ENCODE peak calls at places on chromosomes 2 and 18, in ten cellular contexts. Z is breast epithelium, C is HCT116, N is spleen, D is esophagus muscularis mucosa, E is GM12892, A is stomach, K is GM12878, Q is K562, H is prostate gland. U is an unnamed sample.

GRCh38 chr2:111246620-111247061 is 125.9 kb downstream of the BCL2L11 start:
- DNase-seq in Z (no peak), C (no peak), N (no peak), D (peak), E (no peak), A (no peak), K (no peak), Q (no peak), H (no peak), U (no peak)

GRCh38 chr18:63208676-63209075 is 110.9 kb downstream of the BCL2 start:
- DNase-seq in Z (no peak), C (no peak), N (no peak), D (no peak), E (no peak), A (no peak), K (no peak), Q (no peak), H (no peak), U (no peak)

GRCh38 chr2:149331023-149331400 is 625 bp downstream of the LYPD6 start:
- DNase-seq in Z (no peak), C (no peak), N (no peak), D (no peak), E (no peak), A (no peak), K (no peak), Q (no peak), H (no peak), U (peak)

GRCh38 chr2:26705126-26705525 is 12.6 kb downstream of the KCNK3 start:
- DNase-seq in Z (no peak), C (no peak), N (no peak), D (no peak), E (no peak), A (no peak), K (no peak), Q (no peak), H (no peak), U (no peak)

GRCh38 chr2:190887089-190887488 is 6.5 kb downstream of the GLS start:
- DNase-seq in Z (no peak), C (no peak), N (no peak), D (no peak), E (no peak), A (no peak), K (peak), Q (no peak), H (no peak), U (no peak)

GRCh38 chr2:24818721-24819167 is 25.5 kb downstream of the CENPO start:
- DNase-seq in Z (no peak), C (no peak), N (peak), D (no peak), E (no peak), A (no peak), K (no peak), Q (peak), H (peak), U (no peak)

GRCh38 chr18:77173274-77174030 is 40.9 kb upstream of the MBP start:
- DNase-seq in Z (no peak), C (no peak), N (no peak), D (no peak), E (no peak), A (no peak), K (no peak), Q (no peak), H (no peak), U (no peak)

GRCh38 chr2:178324072-178324471 is 126.9 kb downstream of the PRKRA start:
- DNase-seq in Z (no peak), C (no peak), N (no peak), D (no peak), E (no peak), A (no peak), K (no peak), Q (no peak), H (no peak), U (no peak)

GRCh38 chr2:214077727-214078126 is 333.1 kb upstream of the VWC2L start:
- DNase-seq in Z (no peak), C (no peak), N (no peak), D (no peak), E (no peak), A (no peak), K (no peak), Q (no peak), H (no peak), U (no peak)

GRCh38 chr2:36672199-36672598 is 24.3 kb upstream of the VIT start:
- DNase-seq in Z (no peak), C (peak), N (no peak), D (no peak), E (no peak), A (no peak), K (no peak), Q (peak), H (no peak), U (no peak)

GRCh38 chr2:120360307-120360855 is 14.4 kb downstream of the INHBB start:
- DNase-seq in Z (no peak), C (no peak), N (no peak), D (no peak), E (no peak), A (no peak), K (no peak), Q (no peak), H (no peak), U (no peak)

GRCh38 chr2:150134223-150134858 is 353.1 kb downstream of the RND3 start:
- DNase-seq in Z (no peak), C (no peak), N (no peak), D (no peak), E (no peak), A (no peak), K (no peak), Q (no peak), H (no peak), U (no peak)

GRCh38 chr18:48540329-48541025 is 1.6 kb downstream of the CTIF start:
- DNase-seq in Z (peak), C (no peak), N (peak), D (no peak), E (peak), A (peak), K (no peak), Q (peak), H (peak), U (peak)

GRCh38 chr2:39838589-39838988 is 59.5 kb upstream of the THUMPD2 start:
- DNase-seq in Z (no peak), C (no peak), N (no peak), D (no peak), E (no peak), A (no peak), K (no peak), Q (peak), H (no peak), U (peak)

GRCh38 chr2:236972491-236973379 is 113.0 kb upstream of the COPS8 start:
- DNase-seq in Z (no peak), C (no peak), N (peak), D (no peak), E (no peak), A (no peak), K (no peak), Q (no peak), H (no peak), U (peak)

GRCh38 chr2:18750662-18751554 is 161.5 kb upstream of the NT5C1B start:
- DNase-seq in Z (no peak), C (no peak), N (no peak), D (no peak), E (no peak), A (no peak), K (no peak), Q (no peak), H (no peak), U (no peak)

GRCh38 chr2:168186452-168186851 is 60.9 kb downstream of the STK39 start:
- DNase-seq in Z (no peak), C (no peak), N (no peak), D (no peak), E (no peak), A (no peak), K (no peak), Q (no peak), H (no peak), U (no peak)

GRCh38 chr18:10745232-10745631 is 219.4 kb downstream of the NAPG start:
- DNase-seq in Z (no peak), C (no peak), N (no peak), D (no peak), E (no peak), A (no peak), K (no peak), Q (no peak), H (no peak), U (no peak)

GRCh38 chr2:116754371-116755101 is 1060.0 kb upstream of the DDX18 start:
- DNase-seq in Z (no peak), C (no peak), N (no peak), D (no peak), E (no peak), A (no peak), K (no peak), Q (no peak), H (no peak), U (no peak)

GRCh38 chr2:28905533-28905932 is 11.1 kb downstream of the WDR43 start:
- DNase-seq in Z (no peak), C (no peak), N (no peak), D (no peak), E (no peak), A (no peak), K (no peak), Q (no peak), H (no peak), U (no peak)

GRCh38 chr2:28906376-28906775 is 11.9 kb downstream of the WDR43 start:
- DNase-seq in Z (no peak), C (no peak), N (no peak), D (no peak), E (no peak), A (no peak), K (no peak), Q (no peak), H (no peak), U (no peak)

GRCh38 chr2:28909655-28910054 is 15.2 kb downstream of the WDR43 start:
- DNase-seq in Z (no peak), C (no peak), N (no peak), D (no peak), E (no peak), A (no peak), K (no peak), Q (no peak), H (no peak), U (no peak)

GRCh38 chr2:28906821-28907220 is 12.4 kb downstream of the WDR43 start:
- DNase-seq in Z (no peak), C (no peak), N (no peak), D (no peak), E (no peak), A (no peak), K (no peak), Q (no peak), H (no peak), U (no peak)

GRCh38 chr2:28908172-28908571 is 13.7 kb downstream of the WDR43 start:
- DNase-seq in Z (no peak), C (no peak), N (no peak), D (no peak), E (no peak), A (no peak), K (no peak), Q (no peak), H (no peak), U (no peak)
- TF ChIP-seq POLR2A in Z (no peak), C (no peak), N (no peak), D (no peak), E (no peak), A (no peak), K (no peak), Q (peak), H (no peak), U (no peak)

DNA sequence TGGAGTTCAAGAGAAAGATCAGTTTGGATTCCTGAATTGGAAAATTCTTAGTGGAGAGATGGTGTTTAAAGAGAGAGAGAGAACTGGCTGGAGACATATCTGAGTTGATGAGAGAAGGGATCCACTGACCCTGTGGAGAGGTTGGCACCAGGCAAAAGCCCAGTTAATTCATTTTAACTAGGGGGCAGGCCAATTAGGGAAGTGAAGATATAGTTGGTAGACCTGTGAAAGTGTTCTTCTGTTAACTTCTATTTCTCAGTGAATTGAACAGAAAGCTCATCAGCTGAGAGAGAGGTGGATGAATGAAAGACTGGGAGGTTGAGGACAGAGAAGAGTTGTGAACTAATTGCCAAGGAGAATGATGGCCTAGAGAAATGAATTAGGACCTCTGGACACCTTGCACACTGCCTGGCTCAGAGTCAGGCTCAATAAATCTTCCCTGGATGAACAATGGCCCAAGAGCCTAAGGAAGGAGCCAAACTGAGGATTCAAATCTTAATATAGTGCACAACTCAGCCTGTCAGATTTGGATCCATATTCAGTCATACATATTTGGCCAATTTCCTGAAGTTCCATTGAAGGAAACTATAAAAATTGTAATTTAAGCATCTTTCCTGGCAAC is 82.2 kb upstream of the RMDN2 start:
- DNase-seq in Z (no peak), C (no peak), N (no peak), D (no peak), E (no peak), A (no peak), K (no peak), Q (no peak), H (no peak), U (no peak)
- TF ChIP-seq POLR2AphosphoS5 in Z (no peak), C (no peak), N (no peak), D (no peak), E (no peak), A (no peak), K (no peak), Q (no peak), H (no peak), U (no peak)

GRCh38 chr2:219684721-219685689 is 57.6 kb downstream of the SLC4A3 start:
- DNase-seq in Z (peak), C (peak), N (peak), D (no peak), E (peak), A (peak), K (peak), Q (peak), H (peak), U (peak)
- TF ChIP-seq POLR2A in Z (no peak), C (peak), N (no peak), D (no peak), E (no peak), A (no peak), K (no peak), Q (peak), H (peak), U (peak)

GRCh38 chr2:134411828-134412638 is 158.2 kb downstream of the MGAT5 start:
- DNase-seq in Z (no peak), C (peak), N (peak), D (peak), E (peak), A (peak), K (peak), Q (peak), H (peak), U (peak)
- TF ChIP-seq POLR2AphosphoS5 in Z (peak), C (no peak), N (peak), D (no peak), E (no peak), A (no peak), K (no peak), Q (no peak), H (no peak), U (no peak)

DNA sequence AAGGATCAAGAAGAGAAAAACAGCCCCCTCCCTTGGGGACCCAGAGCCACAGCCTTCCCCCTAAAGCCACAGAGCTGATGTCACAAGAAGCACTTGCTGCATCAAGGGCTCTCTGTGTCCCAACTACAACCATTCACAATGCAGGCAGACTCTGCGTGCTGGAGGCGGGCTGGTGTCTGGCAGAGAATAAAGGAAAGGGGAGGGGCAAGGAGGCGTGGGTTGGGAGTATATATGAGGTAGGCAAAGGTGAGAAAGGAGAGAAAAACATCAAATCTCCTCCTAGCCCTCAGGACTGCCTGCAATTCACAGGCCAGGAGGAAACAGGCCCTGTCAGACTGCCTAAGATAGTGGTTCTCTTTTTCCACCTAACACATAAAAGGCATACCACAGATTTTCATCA is 48.7 kb upstream of the IHH start:
- DNase-seq in Z (no peak), C (no peak), N (no peak), D (no peak), E (no peak), A (peak), K (no peak), Q (no peak), H (peak), U (peak)
- TF ChIP-seq POLR2A in Z (no peak), C (no peak), N (no peak), D (no peak), E (no peak), A (no peak), K (no peak), Q (no peak), H (no peak), U (no peak)

GRCh38 chr2:200479617-200480292 is 30.1 kb downstream of the KCTD18 start:
- DNase-seq in Z (no peak), C (no peak), N (no peak), D (no peak), E (no peak), A (no peak), K (no peak), Q (no peak), H (peak), U (no peak)
- TF ChIP-seq POLR2AphosphoS5 in Z (no peak), C (no peak), N (no peak), D (no peak), E (no peak), A (no peak), K (no peak), Q (no peak), H (peak), U (no peak)

GRCh38 chr2:197704434-197705142 is 581 bp upstream of the MARS2 start:
- DNase-seq in Z (no peak), C (no peak), N (no peak), D (no peak), E (no peak), A (no peak), K (peak), Q (no peak), H (no peak), U (no peak)
- TF ChIP-seq POLR2A in Z (no peak), C (peak), N (no peak), D (no peak), E (no peak), A (no peak), K (no peak), Q (peak), H (no peak), U (no peak)

DNA sequence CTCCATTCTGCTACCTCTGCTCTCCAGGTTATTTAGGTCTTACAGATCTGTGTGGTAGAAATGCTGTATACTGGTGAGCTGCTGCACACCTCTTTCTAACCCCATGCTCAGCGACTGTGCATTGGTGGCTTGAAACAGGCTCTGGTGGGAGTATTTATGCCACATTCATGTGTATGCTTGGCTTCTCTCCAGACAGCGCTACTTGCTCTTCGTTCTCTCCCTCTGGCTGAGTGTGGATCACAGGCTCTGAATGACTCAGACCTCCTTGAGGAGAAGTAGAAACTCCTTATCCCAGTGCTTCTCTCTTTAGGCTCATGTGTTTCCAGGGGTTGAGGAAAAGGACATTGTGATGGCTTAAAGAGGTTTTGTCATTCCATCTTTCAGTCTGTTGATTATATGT is 54.9 kb downstream of the FHOD3 start:
- DNase-seq in Z (no peak), C (no peak), N (no peak), D (peak), E (no peak), A (no peak), K (no peak), Q (no peak), H (no peak), U (no peak)
- TF ChIP-seq POLR2AphosphoS5 in Z (no peak), C (no peak), N (no peak), D (no peak), E (no peak), A (no peak), K (no peak), Q (no peak), H (no peak), U (no peak)

DNA sequence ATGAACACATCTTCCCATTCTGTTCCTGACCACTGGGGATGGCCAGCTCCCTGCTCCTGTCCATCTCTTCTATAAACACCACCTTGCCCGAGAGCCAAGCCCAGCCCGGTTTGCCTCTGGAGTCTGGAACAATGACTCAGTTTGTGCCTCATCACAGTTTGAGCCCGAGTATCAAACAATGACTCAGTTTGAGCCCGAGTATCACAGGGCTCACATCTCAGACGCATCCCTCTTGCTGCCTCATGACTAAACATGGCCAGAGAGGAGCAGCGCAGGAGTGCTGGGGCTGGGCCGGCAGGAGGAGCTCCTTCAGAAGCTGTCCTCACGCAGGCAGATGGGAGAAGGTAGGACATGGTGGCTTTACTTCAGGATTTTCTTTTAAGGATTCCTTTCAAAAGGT is 68.7 kb downstream of the PXDN start:
- DNase-seq in Z (peak), C (peak), N (no peak), D (no peak), E (no peak), A (peak), K (no peak), Q (no peak), H (peak), U (peak)
- TF ChIP-seq POLR2A in Z (no peak), C (no peak), N (no peak), D (no peak), E (no peak), A (no peak), K (no peak), Q (no peak), H (no peak), U (no peak)